ENCODE peak calls at places on chromosomes 5 and 9, in eight cellular contexts. One of them, this sample, is unnamed.

GRCh38 chr9:97694768-97695167 is 2.4 kb downstream of the XPA start:
- DNase-seq in fibroblast of the conjunctiva: no peak
- DNase-seq in AG08396: no peak
- DNase-seq in iPS-NIHi11: no peak
- DNase-seq in body of pancreas: no peak
- DNase-seq in H1: no peak
- DNase-seq in progenitor cell of endocrine pancreas: no peak
- DNase-seq in naive B cell: no peak
- DNase-seq in this sample: no peak

GRCh38 chr5:134432677-134433359 is 21.1 kb upstream of the CDKN2AIPNL start:
- DNase-seq in fibroblast of the conjunctiva: no peak
- DNase-seq in AG08396: no peak
- DNase-seq in iPS-NIHi11: no peak
- DNase-seq in body of pancreas: no peak
- DNase-seq in H1: no peak
- DNase-seq in progenitor cell of endocrine pancreas: no peak
- DNase-seq in naive B cell: no peak
- DNase-seq in this sample: no peak

GRCh38 chr5:33120671-33121070 is 320.1 kb upstream of the TARS1 start:
- DNase-seq in fibroblast of the conjunctiva: peak
- DNase-seq in AG08396: peak
- DNase-seq in iPS-NIHi11: no peak
- DNase-seq in body of pancreas: no peak
- DNase-seq in H1: no peak
- DNase-seq in progenitor cell of endocrine pancreas: no peak
- DNase-seq in naive B cell: no peak
- DNase-seq in this sample: no peak

GRCh38 chr5:1564182-1564748 is 40.5 kb upstream of the LPCAT1 start:
- DNase-seq in fibroblast of the conjunctiva: no peak
- DNase-seq in AG08396: peak
- DNase-seq in iPS-NIHi11: no peak
- DNase-seq in body of pancreas: peak
- DNase-seq in H1: no peak
- DNase-seq in progenitor cell of endocrine pancreas: no peak
- DNase-seq in naive B cell: no peak
- DNase-seq in this sample: peak

GRCh38 chr5:110832683-110833082 is 93.9 kb downstream of the SLC25A46 start:
- DNase-seq in fibroblast of the conjunctiva: no peak
- DNase-seq in AG08396: no peak
- DNase-seq in iPS-NIHi11: no peak
- DNase-seq in body of pancreas: no peak
- DNase-seq in H1: no peak
- DNase-seq in progenitor cell of endocrine pancreas: no peak
- DNase-seq in naive B cell: no peak
- DNase-seq in this sample: no peak

GRCh38 chr5:17212996-17213395 is 4.4 kb upstream of the BASP1 start:
- DNase-seq in fibroblast of the conjunctiva: no peak
- DNase-seq in AG08396: no peak
- DNase-seq in iPS-NIHi11: no peak
- DNase-seq in body of pancreas: no peak
- DNase-seq in H1: no peak
- DNase-seq in progenitor cell of endocrine pancreas: no peak
- DNase-seq in naive B cell: no peak
- DNase-seq in this sample: no peak

GRCh38 chr5:144377207-144377606 is 206.5 kb downstream of the KCTD16 start:
- DNase-seq in fibroblast of the conjunctiva: no peak
- DNase-seq in AG08396: no peak
- DNase-seq in iPS-NIHi11: no peak
- DNase-seq in body of pancreas: no peak
- DNase-seq in H1: no peak
- DNase-seq in progenitor cell of endocrine pancreas: no peak
- DNase-seq in naive B cell: no peak
- DNase-seq in this sample: no peak

GRCh38 chr9:88890546-88890945 is 100.7 kb upstream of the S1PR3 start:
- DNase-seq in fibroblast of the conjunctiva: no peak
- DNase-seq in AG08396: no peak
- DNase-seq in iPS-NIHi11: no peak
- DNase-seq in body of pancreas: no peak
- DNase-seq in H1: no peak
- DNase-seq in progenitor cell of endocrine pancreas: no peak
- DNase-seq in naive B cell: no peak
- DNase-seq in this sample: no peak

GRCh38 chr9:89312154-89312616 is 1.2 kb downstream of the CKS2 start:
- DNase-seq in fibroblast of the conjunctiva: no peak
- DNase-seq in AG08396: no peak
- DNase-seq in iPS-NIHi11: no peak
- DNase-seq in body of pancreas: no peak
- DNase-seq in H1: no peak
- DNase-seq in progenitor cell of endocrine pancreas: no peak
- DNase-seq in naive B cell: no peak
- DNase-seq in this sample: no peak

GRCh38 chr5:27158171-27158570 is 119.8 kb upstream of the CDH9 start:
- DNase-seq in fibroblast of the conjunctiva: no peak
- DNase-seq in AG08396: no peak
- DNase-seq in iPS-NIHi11: no peak
- DNase-seq in body of pancreas: no peak
- DNase-seq in H1: no peak
- DNase-seq in progenitor cell of endocrine pancreas: no peak
- DNase-seq in naive B cell: no peak
- DNase-seq in this sample: no peak

GRCh38 chr9:81292056-81292805 is 397.1 kb downstream of the TLE1 start:
- DNase-seq in fibroblast of the conjunctiva: no peak
- DNase-seq in AG08396: no peak
- DNase-seq in iPS-NIHi11: no peak
- DNase-seq in body of pancreas: no peak
- DNase-seq in H1: no peak
- DNase-seq in progenitor cell of endocrine pancreas: no peak
- DNase-seq in naive B cell: no peak
- DNase-seq in this sample: no peak

GRCh38 chr5:91301459-91301858 is 81.7 kb downstream of the ARRDC3 start:
- DNase-seq in fibroblast of the conjunctiva: peak
- DNase-seq in AG08396: no peak
- DNase-seq in iPS-NIHi11: no peak
- DNase-seq in body of pancreas: no peak
- DNase-seq in H1: no peak
- DNase-seq in progenitor cell of endocrine pancreas: no peak
- DNase-seq in naive B cell: no peak
- DNase-seq in this sample: no peak

GRCh38 chr9:126684345-126684744 is 70.6 kb downstream of the LMX1B start:
- DNase-seq in fibroblast of the conjunctiva: no peak
- DNase-seq in AG08396: no peak
- DNase-seq in iPS-NIHi11: no peak
- DNase-seq in body of pancreas: no peak
- DNase-seq in H1: no peak
- DNase-seq in progenitor cell of endocrine pancreas: no peak
- DNase-seq in naive B cell: no peak
- DNase-seq in this sample: peak

GRCh38 chr9:110058304-110058953 is 149.5 kb downstream of the C9orf152 start:
- DNase-seq in fibroblast of the conjunctiva: no peak
- DNase-seq in AG08396: peak
- DNase-seq in iPS-NIHi11: peak
- DNase-seq in body of pancreas: peak
- DNase-seq in H1: peak
- DNase-seq in progenitor cell of endocrine pancreas: peak
- DNase-seq in naive B cell: peak
- DNase-seq in this sample: peak

GRCh38 chr9:138016406-138017187 is 139.0 kb downstream of the CACNA1B start:
- DNase-seq in fibroblast of the conjunctiva: no peak
- DNase-seq in AG08396: no peak
- DNase-seq in iPS-NIHi11: no peak
- DNase-seq in body of pancreas: no peak
- DNase-seq in H1: no peak
- DNase-seq in progenitor cell of endocrine pancreas: no peak
- DNase-seq in naive B cell: no peak
- DNase-seq in this sample: no peak

GRCh38 chr5:151085517-151086031 is 4.7 kb upstream of the TNIP1 start:
- DNase-seq in fibroblast of the conjunctiva: no peak
- DNase-seq in AG08396: no peak
- DNase-seq in iPS-NIHi11: no peak
- DNase-seq in body of pancreas: peak
- DNase-seq in H1: no peak
- DNase-seq in progenitor cell of endocrine pancreas: no peak
- DNase-seq in naive B cell: no peak
- DNase-seq in this sample: peak

GRCh38 chr9:91378695-91379127 is 17.0 kb upstream of the AUH start:
- DNase-seq in fibroblast of the conjunctiva: peak
- DNase-seq in AG08396: peak
- DNase-seq in iPS-NIHi11: no peak
- DNase-seq in body of pancreas: no peak
- DNase-seq in H1: no peak
- DNase-seq in progenitor cell of endocrine pancreas: no peak
- DNase-seq in naive B cell: no peak
- DNase-seq in this sample: peak

GRCh38 chr9:29588361-29588760 is 2015.1 kb upstream of the C9orf72 start:
- DNase-seq in fibroblast of the conjunctiva: no peak
- DNase-seq in AG08396: no peak
- DNase-seq in iPS-NIHi11: no peak
- DNase-seq in body of pancreas: no peak
- DNase-seq in H1: no peak
- DNase-seq in progenitor cell of endocrine pancreas: no peak
- DNase-seq in naive B cell: no peak
- DNase-seq in this sample: no peak

GRCh38 chr5:73434921-73435320 is 13.7 kb downstream of the FOXD1 start:
- DNase-seq in fibroblast of the conjunctiva: no peak
- DNase-seq in AG08396: no peak
- DNase-seq in iPS-NIHi11: no peak
- DNase-seq in body of pancreas: no peak
- DNase-seq in H1: no peak
- DNase-seq in progenitor cell of endocrine pancreas: no peak
- DNase-seq in naive B cell: no peak
- DNase-seq in this sample: no peak

GRCh38 chr5:94775088-94775487 is 156.6 kb downstream of the SLF1 start:
- DNase-seq in fibroblast of the conjunctiva: no peak
- DNase-seq in AG08396: no peak
- DNase-seq in iPS-NIHi11: no peak
- DNase-seq in body of pancreas: no peak
- DNase-seq in H1: no peak
- DNase-seq in progenitor cell of endocrine pancreas: no peak
- DNase-seq in naive B cell: no peak
- DNase-seq in this sample: no peak

GRCh38 chr5:151719228-151719861 is 32.6 kb upstream of the SPARC start:
- DNase-seq in fibroblast of the conjunctiva: no peak
- DNase-seq in AG08396: no peak
- DNase-seq in iPS-NIHi11: no peak
- DNase-seq in body of pancreas: no peak
- DNase-seq in H1: no peak
- DNase-seq in progenitor cell of endocrine pancreas: no peak
- DNase-seq in naive B cell: no peak
- DNase-seq in this sample: peak

This sample was measured in trophoblast cell.